ENCODE peak calls at places on chromosomes 4 and X, in five cellular contexts. One of them, this sample, is unnamed.

GRCh38 chr4:79869597-79870336 is 203.3 kb downstream of the ANTXR2 start:
- DNase-seq in cardiac muscle cell: no peak
- DNase-seq in HFF-Myc: no peak
- DNase-seq in pancreas: no peak
- DNase-seq in cardiac fibroblast: no peak
- DNase-seq in this sample: no peak

GRCh38 chr4:40672528-40673522 is 43.2 kb upstream of the RBM47 start:
- DNase-seq in cardiac muscle cell: peak; percentile 99
- DNase-seq in pancreas: no peak
- DNase-seq in cardiac fibroblast: peak; percentile 97
- DNase-seq in HFF-Myc: peak; percentile 73
- DNase-seq in this sample: peak; percentile 99

GRCh38 chr4:15144967-15145295 is 142.7 kb downstream of the CPEB2 start:
- DNase-seq in pancreas: no peak
- DNase-seq in cardiac fibroblast: no peak
- DNase-seq in cardiac muscle cell: no peak
- DNase-seq in HFF-Myc: no peak
- DNase-seq in this sample: no peak

GRCh38 chr4:22389240-22389871 is 126.5 kb downstream of the ADGRA3 start:
- DNase-seq in pancreas: peak; percentile 34
- DNase-seq in cardiac muscle cell: peak; percentile 88
- DNase-seq in cardiac fibroblast: peak; percentile 90
- DNase-seq in HFF-Myc: peak; percentile 60
- DNase-seq in this sample: peak; percentile 78

GRCh38 chr4:3307486-3307885 is 14.7 kb downstream of the RGS12 start:
- DNase-seq in pancreas: no peak
- DNase-seq in cardiac fibroblast: no peak
- DNase-seq in HFF-Myc: no peak
- DNase-seq in cardiac muscle cell: no peak
- DNase-seq in this sample: no peak

GRCh38 chr4:16794816-16795445 is 103.5 kb downstream of the LDB2 start:
- DNase-seq in cardiac muscle cell: peak; percentile 72
- DNase-seq in cardiac fibroblast: peak; percentile 68
- DNase-seq in pancreas: peak; percentile 43
- DNase-seq in HFF-Myc: peak; percentile 30
- DNase-seq in this sample: peak; percentile 63

GRCh38 chrX:85851418-85851817 is 195.9 kb downstream of the CHM start:
- DNase-seq in cardiac fibroblast: peak; percentile 8
- DNase-seq in cardiac muscle cell: peak; percentile 11
- DNase-seq in HFF-Myc: no peak
- DNase-seq in pancreas: no peak
- DNase-seq in this sample: peak; percentile 5

GRCh38 chr4:38128478-38129451 is 168.6 kb downstream of the PTTG2 start:
- DNase-seq in HFF-Myc: no peak
- DNase-seq in cardiac fibroblast: peak; percentile 49
- DNase-seq in pancreas: no peak
- DNase-seq in cardiac muscle cell: no peak
- DNase-seq in this sample: no peak

DNA sequence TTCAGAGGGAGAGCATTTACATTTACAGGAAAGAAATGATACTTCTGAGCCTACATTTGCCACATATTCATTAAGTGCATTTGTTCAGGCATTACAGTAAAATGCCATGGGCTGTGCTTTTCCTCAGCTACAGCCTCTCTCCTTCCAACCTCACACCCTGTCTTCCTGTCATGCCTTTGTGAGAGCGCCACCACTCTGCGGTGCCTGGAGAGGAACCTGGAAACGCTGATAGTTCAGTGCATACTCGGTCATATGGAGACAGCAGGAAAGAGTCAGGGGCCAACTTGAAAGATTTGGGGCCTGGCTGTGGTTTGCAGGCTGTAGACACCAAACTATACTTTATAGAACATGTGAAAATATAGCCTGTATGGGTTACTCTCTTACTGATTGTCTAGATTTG is 40.5 kb downstream of the NFKB1 start:
- DNase-seq in pancreas: no peak
- DNase-seq in cardiac muscle cell: no peak
- DNase-seq in cardiac fibroblast: no peak
- DNase-seq in HFF-Myc: no peak
- DNase-seq in this sample: no peak
- TF ChIP-seq CTCF in pancreas: no peak
- TF ChIP-seq CTCF in cardiac muscle cell: no peak
- TF ChIP-seq CTCF in cardiac fibroblast: no peak
- TF ChIP-seq CTCF in HFF-Myc: peak; percentile 12
- TF ChIP-seq CTCF in this sample: no peak

DNA sequence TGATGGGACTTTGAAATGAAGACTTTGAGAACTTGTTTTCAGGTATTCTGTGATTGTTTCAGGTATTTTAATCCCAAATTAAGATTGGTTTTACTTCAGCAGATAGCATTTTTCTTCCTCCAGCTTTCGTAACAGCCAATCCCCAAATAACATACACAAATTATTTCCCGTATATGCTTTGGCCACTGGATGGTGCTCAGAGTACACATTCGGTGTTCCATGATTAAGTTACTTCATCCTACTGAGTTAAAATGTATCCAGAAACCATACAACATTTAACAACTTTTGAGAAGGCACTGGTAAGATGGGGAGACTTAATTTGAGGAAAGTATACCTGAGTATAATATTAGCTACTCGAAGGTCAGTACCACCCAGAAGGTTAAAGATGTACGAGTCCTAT is 233.4 kb upstream of the FAM47A start:
- DNase-seq in cardiac fibroblast: peak; percentile 59
- DNase-seq in HFF-Myc: no peak
- DNase-seq in cardiac muscle cell: peak; percentile 54
- DNase-seq in pancreas: no peak
- DNase-seq in this sample: peak; percentile 4
- TF ChIP-seq CTCF in cardiac fibroblast: peak; percentile 37
- TF ChIP-seq CTCF in HFF-Myc: no peak
- TF ChIP-seq CTCF in cardiac muscle cell: peak; percentile 42
- TF ChIP-seq CTCF in pancreas: no peak
- TF ChIP-seq CTCF in this sample: peak; percentile 18

GRCh38 chr4:188812644-188813043 is 673.4 kb downstream of the TRIML1 start:
- DNase-seq in HFF-Myc: no peak
- DNase-seq in cardiac muscle cell: no peak
- DNase-seq in pancreas: no peak
- DNase-seq in cardiac fibroblast: no peak
- DNase-seq in this sample: no peak
- TF ChIP-seq CTCF in HFF-Myc: no peak
- TF ChIP-seq CTCF in cardiac muscle cell: no peak
- TF ChIP-seq CTCF in pancreas: no peak
- TF ChIP-seq CTCF in cardiac fibroblast: no peak
- TF ChIP-seq CTCF in this sample: no peak

GRCh38 chr4:182928061-182928460 is 10.9 kb upstream of the DCTD start:
- DNase-seq in cardiac fibroblast: no peak
- DNase-seq in cardiac muscle cell: no peak
- DNase-seq in HFF-Myc: no peak
- DNase-seq in pancreas: no peak
- DNase-seq in this sample: no peak
- TF ChIP-seq CTCF in cardiac fibroblast: peak; percentile 31
- TF ChIP-seq CTCF in cardiac muscle cell: peak; percentile 27
- TF ChIP-seq CTCF in HFF-Myc: peak; percentile 43
- TF ChIP-seq CTCF in pancreas: no peak
- TF ChIP-seq CTCF in this sample: peak; percentile 39

GRCh38 chrX:63740382-63740781 is 44.6 kb downstream of the ARHGEF9 start:
- DNase-seq in cardiac fibroblast: no peak
- DNase-seq in pancreas: no peak
- DNase-seq in HFF-Myc: no peak
- DNase-seq in cardiac muscle cell: no peak
- DNase-seq in this sample: no peak

GRCh38 chrX:63738696-63739095 is 46.3 kb downstream of the ARHGEF9 start:
- DNase-seq in cardiac muscle cell: no peak
- DNase-seq in cardiac fibroblast: no peak
- DNase-seq in pancreas: no peak
- DNase-seq in HFF-Myc: no peak
- DNase-seq in this sample: no peak

GRCh38 chrX:63735882-63736281 is 49.1 kb downstream of the ARHGEF9 start:
- DNase-seq in cardiac muscle cell: no peak
- DNase-seq in cardiac fibroblast: no peak
- DNase-seq in pancreas: no peak
- DNase-seq in HFF-Myc: no peak
- DNase-seq in this sample: no peak

GRCh38 chrX:63743596-63743995 is 41.4 kb downstream of the ARHGEF9 start:
- DNase-seq in pancreas: no peak
- DNase-seq in cardiac muscle cell: no peak
- DNase-seq in cardiac fibroblast: no peak
- DNase-seq in HFF-Myc: no peak
- DNase-seq in this sample: no peak

DNA sequence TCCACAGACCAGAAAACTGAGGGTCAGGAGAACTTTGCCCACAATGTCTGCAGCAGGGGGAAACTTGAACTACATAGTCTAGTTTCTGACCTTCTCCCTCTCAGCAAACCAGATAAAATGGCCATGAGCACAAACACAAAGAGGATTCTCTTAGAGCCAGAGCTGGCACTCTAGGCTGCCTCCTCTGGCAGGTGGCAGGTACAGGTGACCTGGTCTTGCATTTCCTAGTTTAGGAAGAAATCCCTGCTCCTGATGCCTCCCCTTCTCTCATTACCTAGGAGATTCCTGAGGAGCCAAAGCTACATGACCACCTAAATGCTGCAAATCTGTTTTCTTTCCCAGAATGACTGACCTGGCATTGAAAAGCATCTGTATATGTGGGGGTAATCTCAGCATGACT is 45.1 kb downstream of the ARHGEF9 start:
- DNase-seq in cardiac fibroblast: no peak
- DNase-seq in pancreas: no peak
- DNase-seq in HFF-Myc: no peak
- DNase-seq in cardiac muscle cell: no peak
- DNase-seq in this sample: no peak
- TF ChIP-seq CTCF in cardiac fibroblast: no peak
- TF ChIP-seq CTCF in pancreas: no peak
- TF ChIP-seq CTCF in HFF-Myc: no peak
- TF ChIP-seq CTCF in cardiac muscle cell: no peak
- TF ChIP-seq CTCF in this sample: no peak

GRCh38 chr4:100593933-100594332 is 76.1 kb upstream of the EMCN start:
- DNase-seq in cardiac muscle cell: no peak
- DNase-seq in cardiac fibroblast: no peak
- DNase-seq in HFF-Myc: no peak
- DNase-seq in pancreas: no peak
- DNase-seq in this sample: peak; percentile 44
- TF ChIP-seq CTCF in cardiac muscle cell: no peak
- TF ChIP-seq CTCF in cardiac fibroblast: no peak
- TF ChIP-seq CTCF in HFF-Myc: no peak
- TF ChIP-seq CTCF in pancreas: no peak
- TF ChIP-seq CTCF in this sample: no peak